ENCODE peak calls at places on chromosomes 6 and 20, in nine cellular contexts. O is A549, J is IMR-90, H is tibial nerve, V is heart left ventricle, F is ovary, L is esophagus squamous epithelium, W is H54, E is stomach. B is an unnamed sample.

GRCh38 chr6:53734473-53735299 is 60.1 kb upstream of the LRRC1 start:
- DNase-seq in O (peak; percentile 77), J (peak; percentile 78), H (no peak), V (peak; percentile 38), F (no peak), L (no peak), W (peak; percentile 68), E (peak; percentile 60), B (no peak)

GRCh38 chr6:167781066-167781767 is 45.5 kb upstream of the AFDN start:
- DNase-seq in O (no peak), J (no peak), H (no peak), V (no peak), F (no peak), L (no peak), W (no peak), E (no peak), B (no peak)

GRCh38 chr20:8844179-8844578 is 224.7 kb upstream of the PLCB4 start:
- DNase-seq in O (no peak), J (no peak), H (no peak), V (no peak), F (no peak), L (no peak), W (no peak), E (no peak), B (no peak)

GRCh38 chr6:36327226-36328009 is 9.3 kb downstream of the BNIP5 start:
- DNase-seq in O (no peak), J (no peak), H (no peak), V (no peak), F (no peak), L (no peak), W (no peak), E (no peak), B (no peak)

GRCh38 chr6:90135672-90136071 is 161.0 kb downstream of the BACH2 start:
- DNase-seq in O (peak; percentile 6), J (peak; percentile 90), H (no peak), V (no peak), F (no peak), L (no peak), W (no peak), E (no peak), B (no peak)

GRCh38 chr6:15554728-15555100 is 108.1 kb downstream of the DTNBP1 start:
- DNase-seq in O (no peak), J (no peak), H (no peak), V (no peak), F (no peak), L (no peak), W (no peak), E (no peak), B (no peak)

GRCh38 chr6:154705471-154706113 is 27.6 kb upstream of the SCAF8 start:
- DNase-seq in O (no peak), J (no peak), H (no peak), V (no peak), F (no peak), L (no peak), W (no peak), E (no peak), B (no peak)

GRCh38 chr20:40956503-40956902 is 72.1 kb upstream of the TOP1 start:
- DNase-seq in O (no peak), J (no peak), H (no peak), V (no peak), F (no peak), L (no peak), W (no peak), E (peak; percentile 18), B (no peak)

GRCh38 chr6:166387642-166388325 is 5.0 kb upstream of the MPC1 start:
- DNase-seq in O (no peak), J (no peak), H (no peak), V (no peak), F (no peak), L (no peak), W (no peak), E (no peak), B (no peak)

GRCh38 chr6:147604373-147604772 is 95.9 kb downstream of the SAMD5 start:
- DNase-seq in O (no peak), J (no peak), H (no peak), V (no peak), F (no peak), L (no peak), W (no peak), E (no peak), B (no peak)

GRCh38 chr20:63739129-63740069 is at the start of gene SLC2A4RG:
- DNase-seq in O (peak; percentile 74), J (peak; percentile 62), H (peak; percentile 38), V (peak; percentile 87), F (peak; percentile 83), L (no peak), W (peak; percentile 97), E (peak; percentile 84), B (peak; percentile 65)

GRCh38 chr20:63736893-63737689 is 627 bp downstream of the LIME1 start:
- DNase-seq in O (no peak), J (no peak), H (no peak), V (no peak), F (no peak), L (no peak), W (no peak), E (no peak), B (peak; percentile 36)

GRCh38 chr20:63737690-63737939 is 1.2 kb downstream of the LIME1 start:
- DNase-seq in O (no peak), J (no peak), H (no peak), V (no peak), F (no peak), L (no peak), W (no peak), E (no peak), B (no peak)

GRCh38 chr20:63738687-63739128 is 868 bp upstream of the SLC2A4RG start:
- DNase-seq in O (no peak), J (no peak), H (peak; percentile 31), V (peak; percentile 76), F (peak; percentile 66), L (no peak), W (no peak), E (peak; percentile 80), B (peak; percentile 81)

DNA sequence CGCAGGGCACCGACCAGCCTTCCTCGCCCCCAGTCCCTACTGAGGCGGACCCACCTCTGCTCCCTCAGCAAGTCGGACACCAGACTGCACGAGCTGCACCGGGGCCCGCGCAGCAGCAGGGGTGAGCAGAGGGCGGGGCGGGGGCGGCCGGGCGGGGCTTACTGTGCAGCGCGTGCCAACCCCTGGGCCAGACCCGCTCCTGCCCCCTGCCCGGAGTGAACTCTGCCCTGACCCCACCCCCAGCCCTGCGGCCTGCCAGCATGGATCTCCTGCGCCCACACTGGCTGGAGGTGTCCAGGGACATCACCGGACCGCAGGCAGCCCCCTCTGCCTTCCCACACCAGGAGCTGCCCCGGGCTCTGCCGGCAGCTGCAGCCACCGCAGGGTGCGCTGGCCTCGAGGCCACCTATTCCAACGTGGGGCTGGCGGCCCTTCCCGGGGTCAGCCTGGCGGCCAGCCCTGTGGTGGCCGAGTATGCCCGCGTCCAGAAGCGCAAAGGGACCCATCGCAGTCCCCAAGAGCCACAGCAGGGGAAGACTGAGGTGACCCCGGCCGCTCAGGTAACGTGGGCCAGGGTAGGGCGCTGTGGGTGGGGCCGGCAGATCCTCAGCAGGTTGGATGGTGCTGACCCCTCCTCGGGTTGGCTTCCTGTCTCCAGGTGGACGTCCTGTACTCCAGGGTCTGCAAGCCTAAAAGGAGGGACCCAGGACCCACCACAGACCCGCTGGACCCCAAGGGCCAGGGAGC is 1.5 kb upstream of the SLC2A4RG start:
- DNase-seq in O (no peak), J (no peak), H (no peak), V (no peak), F (peak; percentile 37), L (no peak), W (no peak), E (no peak), B (peak; percentile 40)
- TF ChIP-seq POLR2A in O (no peak), J (no peak), H (no peak), V (no peak), F (no peak), L (no peak), W (no peak), E (no peak), B (no peak)

DNA sequence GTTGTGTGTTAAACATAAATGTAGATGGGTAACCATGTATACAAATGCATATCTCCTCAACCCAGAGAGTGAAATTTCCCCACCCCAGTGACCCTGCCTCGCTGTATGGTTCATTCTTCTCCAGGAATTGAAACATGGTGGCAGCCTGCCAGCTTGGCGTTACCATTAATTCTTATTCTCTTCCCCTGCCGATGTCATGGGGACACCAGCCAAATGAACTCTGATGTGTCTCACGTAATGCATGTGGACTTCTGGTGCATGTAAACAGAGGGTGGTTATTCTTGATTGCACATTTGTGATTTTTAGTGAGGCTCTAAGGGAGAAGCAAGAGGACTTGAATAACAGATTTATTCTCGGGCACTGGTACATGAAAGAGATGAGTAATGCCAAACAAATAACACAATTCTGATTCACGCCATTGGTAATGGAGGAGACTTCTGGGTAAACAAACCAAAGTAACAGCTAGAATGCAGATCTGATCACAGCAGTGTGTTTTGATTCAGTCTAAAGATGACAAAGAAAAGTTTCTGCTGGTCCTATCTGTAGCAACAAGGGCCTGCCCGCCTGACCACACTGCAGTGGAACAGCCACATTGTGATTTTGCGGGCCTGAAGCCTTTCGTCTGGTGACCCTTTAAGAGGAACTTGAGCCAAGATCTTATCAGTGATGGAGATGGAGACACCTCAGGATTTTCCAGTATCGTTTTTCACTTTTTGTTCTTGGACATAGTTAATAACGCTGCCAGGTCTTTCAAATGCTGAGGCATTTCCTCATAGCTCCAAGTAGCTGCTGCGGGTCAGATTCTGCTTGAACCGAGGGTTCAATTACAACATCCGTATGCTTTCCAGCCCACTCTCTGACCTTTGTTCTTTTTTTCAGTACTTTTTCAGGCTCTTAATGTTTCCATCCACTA is 171.8 kb upstream of the AKAP12 start:
- DNase-seq in O (peak; percentile 99), J (peak; percentile 97), H (peak; percentile 89), V (peak; percentile 51), F (peak; percentile 64), L (no peak), W (no peak), E (peak; percentile 58), B (peak; percentile 67)
- TF ChIP-seq POLR2A in O (no peak), J (no peak), H (no peak), V (no peak), F (no peak), L (no peak), W (no peak), E (no peak), B (no peak)

DNA sequence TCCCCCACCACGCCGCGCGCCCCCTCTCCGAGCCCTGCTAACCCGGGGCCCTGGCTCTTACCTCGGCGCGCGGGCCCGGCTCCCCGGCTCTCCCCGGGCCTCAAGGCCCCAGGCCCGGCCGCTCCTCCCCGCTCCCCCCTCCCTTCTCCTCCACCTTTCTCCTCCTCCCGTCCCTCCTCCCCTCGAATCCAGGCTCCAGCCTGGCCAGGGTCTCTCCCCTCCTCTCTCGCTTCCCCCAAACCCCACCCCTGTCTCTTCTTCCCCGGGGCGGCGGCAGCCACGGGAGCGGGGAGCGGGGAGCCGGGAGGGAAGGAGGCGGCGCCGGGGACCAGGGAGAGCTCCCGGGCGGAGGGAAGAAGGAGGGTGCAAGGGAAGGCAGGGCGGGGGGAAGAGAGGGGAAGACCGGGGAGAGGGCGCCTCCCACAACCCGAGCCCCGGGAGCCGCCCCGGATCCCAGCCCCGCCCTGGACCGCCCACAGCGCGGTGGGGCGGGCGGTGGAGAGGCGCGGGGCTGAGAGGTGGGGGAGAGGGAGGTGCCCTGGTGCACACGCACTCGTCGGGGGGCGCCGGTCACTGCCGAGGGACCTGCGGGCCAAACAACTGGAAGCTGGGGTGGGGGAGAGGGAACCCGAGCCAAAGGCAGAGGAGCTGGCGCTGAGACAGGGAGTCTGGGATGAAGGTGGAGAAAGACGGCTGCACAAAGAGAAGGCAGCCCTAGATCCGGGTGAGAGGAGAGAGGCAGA is at the start of gene GABBR1:
- DNase-seq in O (peak; percentile 74), J (peak; percentile 79), H (peak; percentile 84), V (peak; percentile 90), F (peak; percentile 85), L (no peak), W (peak; percentile 96), E (peak; percentile 85), B (peak; percentile 85)
- TF ChIP-seq POLR2A in O (peak; percentile 54), J (no peak), H (peak; percentile 71), V (no peak), F (peak; percentile 39), L (peak; percentile 11), W (peak; percentile 51), E (no peak), B (no peak)

GRCh38 chr6:117303323-117303722 is 38.0 kb downstream of the VGLL2 start:
- DNase-seq in O (no peak), J (no peak), H (no peak), V (no peak), F (no peak), L (no peak), W (no peak), E (no peak), B (no peak)
- TF ChIP-seq POLR2A in O (no peak), J (no peak), H (no peak), V (no peak), F (no peak), L (no peak), W (no peak), E (no peak), B (no peak)